ENCODE peak calls at places on chromosome 21, in six cellular contexts. J is memory B cell; H is naive thymus-derived CD8-positive, alpha-beta T cell; R is kidney glomerular epithelial cell; L is GM23338; Y is H9. V is an unnamed sample.

GRCh38 chr21:45970674-45971486 is 10.7 kb upstream of the COL6A1 start:
- DNase-seq in H (peak), J (no peak), L (peak), Y (peak), R (peak), V (peak)

GRCh38 chr21:43969115-43969444 is 43.0 kb upstream of the TRAPPC10 start:
- DNase-seq in H (no peak), Y (no peak), L (no peak), R (no peak), J (no peak), V (no peak)

GRCh38 chr21:30083120-30083945 is 83.3 kb downstream of the CLDN17 start:
- DNase-seq in R (no peak), J (no peak), Y (peak), H (no peak), L (peak), V (peak)

GRCh38 chr21:40053007-40053406 is 185.8 kb downstream of the PCP4 start:
- DNase-seq in Y (no peak), R (no peak), L (no peak), H (no peak), J (no peak), V (no peak)

GRCh38 chr21:37368536-37369279 is 2.1 kb downstream of the DYRK1A start:
- DNase-seq in R (no peak), Y (no peak), L (no peak), J (no peak), H (no peak), V (no peak)

GRCh38 chr21:28308516-28308915 is 684.2 kb downstream of the LTN1 start:
- DNase-seq in H (no peak), J (no peak), R (peak), Y (no peak), L (no peak), V (no peak)

GRCh38 chr21:24897883-24898282 is 709.4 kb downstream of the MRPL39 start:
- DNase-seq in L (no peak), R (peak), J (no peak), Y (no peak), H (no peak), V (no peak)

GRCh38 chr21:45405819-45406762 is 1.1 kb downstream of the COL18A1 start:
- DNase-seq in J (no peak), Y (no peak), H (peak), L (peak), R (peak), V (peak)

GRCh38 chr21:38930838-38931237 is 125.1 kb downstream of the ETS2 start:
- DNase-seq in R (no peak), L (no peak), Y (no peak), J (no peak), H (no peak), V (no peak)

GRCh38 chr21:14096577-14096976 is 114.2 kb downstream of the LIPI start:
- DNase-seq in L (no peak), R (no peak), J (no peak), H (no peak), Y (no peak), V (no peak)

GRCh38 chr21:41611966-41612606 is 104.1 kb upstream of the TMPRSS2 start:
- DNase-seq in J (no peak), H (no peak), L (peak), R (peak), Y (peak), V (peak)

GRCh38 chr21:42546433-42546832 is 32.8 kb downstream of the SLC37A1 start:
- DNase-seq in H (no peak), R (no peak), J (no peak), Y (no peak), L (no peak), V (no peak)

GRCh38 chr21:33980276-33980916 is 64.8 kb upstream of the ATP5PO start:
- DNase-seq in J (no peak), L (no peak), R (no peak), H (no peak), Y (no peak), V (no peak)

GRCh38 chr21:41141031-41141457 is 26.9 kb upstream of the BACE2 start:
- DNase-seq in Y (no peak), J (no peak), L (no peak), R (peak), H (no peak), V (no peak)

GRCh38 chr21:41121785-41122415 is 46.1 kb upstream of the BACE2 start:
- DNase-seq in Y (peak), R (peak), L (peak), H (peak), J (peak), V (peak)

GRCh38 chr21:46095814-46096595 is 1.9 kb upstream of the COL6A2 start:
- DNase-seq in J (no peak), L (no peak), Y (peak), R (no peak), H (no peak), V (no peak)

GRCh38 chr21:29499734-29500343 is 201.1 kb downstream of the BACH1 start:
- DNase-seq in Y (peak), L (peak), R (no peak), H (no peak), J (no peak), V (peak)

GRCh38 chr21:35578350-35578782 is 482.0 kb downstream of the SETD4 start:
- DNase-seq in J (no peak), H (no peak), R (peak), Y (no peak), L (no peak), V (no peak)

GRCh38 chr21:32044205-32044874 is 171.5 kb downstream of the HUNK start:
- DNase-seq in H (no peak), R (no peak), J (no peak), L (no peak), Y (no peak), V (no peak)

GRCh38 chr21:32907521-32907920 is 118.2 kb upstream of the OLIG2 start:
- DNase-seq in H (no peak), R (no peak), J (no peak), Y (no peak), L (no peak), V (no peak)

GRCh38 chr21:42845296-42845965 is 33.9 kb downstream of the WDR4 start:
- DNase-seq in Y (peak), L (no peak), R (no peak), J (no peak), H (no peak), V (peak)

GRCh38 chr21:32739946-32740345 is 12.1 kb upstream of the SYNJ1 start:
- DNase-seq in L (no peak), Y (no peak), J (no peak), R (no peak), H (no peak), V (no peak)

GRCh38 chr21:27190601-27191000 is 223.7 kb upstream of the ADAMTS5 start:
- DNase-seq in J (no peak), Y (no peak), H (no peak), L (no peak), R (no peak), V (peak)

GRCh38 chr21:41228006-41228370 is 60.0 kb downstream of the BACE2 start:
- DNase-seq in Y (no peak), H (no peak), L (no peak), J (no peak), R (no peak), V (no peak)

GRCh38 chr21:21096956-21097355 is 98.7 kb downstream of the NCAM2 start:
- DNase-seq in L (no peak), R (no peak), Y (no peak), J (no peak), H (no peak), V (no peak)

GRCh38 chr21:33425825-33426224 is 22.6 kb downstream of the IFNGR2 start:
- DNase-seq in H (no peak), R (no peak), L (no peak), Y (no peak), J (no peak), V (no peak)

GRCh38 chr21:16488042-16488441 is 758.3 kb downstream of the USP25 start:
- DNase-seq in J (no peak), Y (no peak), R (no peak), H (no peak), L (no peak), V (no peak)

GRCh38 chr21:37551406-37552355 is 185.1 kb downstream of the DYRK1A start:
- DNase-seq in R (no peak), Y (no peak), L (no peak), J (no peak), H (no peak), V (no peak)

GRCh38 chr21:44708213-44708865 is 3.0 kb downstream of the TSPEAR start:
- DNase-seq in R (no peak), H (no peak), L (peak), Y (peak), J (no peak), V (no peak)

GRCh38 chr21:36859744-36860501 is 106.5 kb downstream of the HLCS start:
- DNase-seq in R (peak), H (no peak), Y (peak), J (peak), L (peak), V (peak)

GRCh38 chr21:39834543-39834942 is 32.7 kb upstream of the PCP4 start:
- DNase-seq in R (no peak), L (no peak), J (no peak), Y (no peak), H (no peak), V (no peak)

GRCh38 chr21:42663860-42664535 is 10.6 kb downstream of the PDE9A start:
- DNase-seq in J (no peak), H (no peak), Y (no peak), R (no peak), L (no peak), V (no peak)

GRCh38 chr21:15061284-15061683 is 3.5 kb downstream of the NRIP1 start:
- DNase-seq in H (no peak), L (no peak), R (no peak), J (no peak), Y (no peak), V (no peak)

GRCh38 chr21:27104749-27105439 is 138.0 kb upstream of the ADAMTS5 start:
- DNase-seq in L (no peak), R (peak), H (no peak), Y (no peak), J (no peak), V (peak)

GRCh38 chr21:19692231-19692630 is 1288.6 kb upstream of the TMPRSS15 start:
- DNase-seq in Y (no peak), R (no peak), L (no peak), H (no peak), J (no peak), V (no peak)

GRCh38 chr21:42775123-42775522 is 104.2 kb downstream of the WDR4 start:
- DNase-seq in J (no peak), Y (no peak), L (no peak), R (no peak), H (no peak), V (no peak)

GRCh38 chr21:41817228-41817627 is 50.4 kb upstream of the RIPK4 start:
- DNase-seq in R (peak), L (peak), J (no peak), H (no peak), Y (peak), V (peak)

V was measured in iPS-NIHi11.